ENCODE peak calls at places on chromosomes 12 and 14, in six cellular contexts. N is GM23338, U is A549, R is GM12878, Q is HepG2, S is HCT116. A is an unnamed sample.
A peak's percentile ranks its signal among the peaks of the same experiment; 100 is the strongest.

GRCh38 chr12:4648099-4648498 is 752 bp downstream of the AKAP3 start:
- DNase-seq in R (no peak), N (no peak), Q (no peak), S (no peak), U (no peak), A (no peak)

GRCh38 chr14:81669308-81669707 is 135.7 kb upstream of the SEL1L start:
- DNase-seq in Q (no peak), R (no peak), U (no peak), N (no peak), S (no peak), A (no peak)

GRCh38 chr12:56086096-56086495 is 6.1 kb downstream of the ERBB3 start:
- DNase-seq in Q (no peak), N (peak; percentile 12), U (no peak), S (no peak), R (no peak), A (no peak)

GRCh38 chr14:24806061-24806678 is 172.2 kb upstream of the GZMB start:
- DNase-seq in N (peak; percentile 92), S (no peak), U (peak; percentile 17), R (peak; percentile 16), Q (peak; percentile 88), A (peak; percentile 28)

GRCh38 chr12:56087220-56087619 is 7.3 kb downstream of the ERBB3 start:
- DNase-seq in R (no peak), Q (no peak), N (no peak), U (no peak), S (no peak), A (no peak)

GRCh38 chr14:22065372-22065771 is 391.8 kb upstream of the OR4E1 start:
- DNase-seq in U (no peak), N (no peak), S (no peak), Q (no peak), R (no peak), A (no peak)

GRCh38 chr12:103677905-103678304 is 90.8 kb downstream of the STAB2 start:
- DNase-seq in S (no peak), R (no peak), U (no peak), N (no peak), Q (no peak), A (no peak)

GRCh38 chr12:32496946-32497345 is 97.6 kb downstream of the FGD4 start:
- DNase-seq in S (no peak), N (no peak), Q (no peak), R (no peak), U (no peak), A (no peak)

DNA sequence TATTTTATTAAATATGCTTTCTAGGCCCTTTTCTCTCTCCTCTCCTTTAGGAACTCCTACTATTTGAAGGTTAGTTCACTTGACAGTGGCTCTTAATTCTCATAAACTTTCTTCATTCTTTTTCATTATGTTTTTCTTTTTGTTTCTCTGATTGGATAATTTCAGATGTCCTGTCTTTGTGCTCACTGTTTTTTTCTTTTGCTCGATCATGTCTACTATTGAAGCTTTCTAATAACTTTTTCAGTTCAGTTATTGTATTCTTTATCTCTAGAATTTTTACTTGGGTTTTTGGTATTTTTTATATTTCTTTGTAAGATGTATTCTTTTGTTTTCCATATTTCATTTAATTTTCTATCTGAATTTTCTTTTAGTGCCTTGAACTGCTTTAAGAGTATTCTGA is 215.0 kb downstream of the PLCZ1 start:
- DNase-seq in U (no peak), R (no peak), Q (no peak), N (no peak), S (no peak), A (no peak)
- TF ChIP-seq CTCF in U (no peak), R (no peak), Q (no peak), N (no peak), S (no peak), A (no peak)

DNA sequence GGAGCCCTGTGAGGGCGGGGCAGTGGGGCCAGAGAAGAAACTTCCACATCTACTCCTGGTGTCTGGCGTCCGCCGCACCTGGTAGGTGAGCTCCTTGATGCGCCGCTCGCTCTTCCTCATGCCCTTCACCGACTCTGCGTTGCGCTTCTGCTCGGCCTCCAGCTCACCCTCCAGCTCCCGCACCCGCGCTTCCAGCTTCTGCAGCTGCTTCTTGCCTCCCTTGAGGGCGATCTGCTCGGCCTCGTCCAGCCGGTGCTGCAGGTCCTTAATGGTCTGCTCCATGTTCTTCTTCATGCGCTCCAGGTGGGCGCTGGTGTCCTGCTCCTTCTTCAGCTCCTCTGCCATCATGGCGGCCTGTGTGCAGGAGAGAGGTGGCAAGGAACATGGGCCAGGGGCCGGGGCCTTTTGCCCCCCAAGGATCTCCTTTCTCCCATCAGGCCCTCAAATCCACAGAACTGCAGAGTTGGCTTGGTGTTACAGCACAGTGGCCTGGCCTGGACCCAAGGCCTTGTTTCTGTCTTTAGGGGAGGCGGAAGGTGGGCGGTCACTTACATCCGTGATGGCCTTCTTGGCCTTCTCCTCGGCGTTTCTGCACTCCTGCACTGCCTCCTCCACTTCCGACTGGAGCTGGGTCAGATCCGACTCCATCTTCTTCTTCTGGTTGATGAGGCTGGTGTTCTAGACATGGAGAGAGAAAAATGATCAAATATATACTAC is 7.7 kb downstream of the CMTM5 start:
- DNase-seq in Q (no peak), U (no peak), R (no peak), N (no peak), S (no peak), A (no peak)
- TF ChIP-seq REST in Q (no peak), U (no peak), R (no peak), N (no peak), S (no peak), A (no peak)

DNA sequence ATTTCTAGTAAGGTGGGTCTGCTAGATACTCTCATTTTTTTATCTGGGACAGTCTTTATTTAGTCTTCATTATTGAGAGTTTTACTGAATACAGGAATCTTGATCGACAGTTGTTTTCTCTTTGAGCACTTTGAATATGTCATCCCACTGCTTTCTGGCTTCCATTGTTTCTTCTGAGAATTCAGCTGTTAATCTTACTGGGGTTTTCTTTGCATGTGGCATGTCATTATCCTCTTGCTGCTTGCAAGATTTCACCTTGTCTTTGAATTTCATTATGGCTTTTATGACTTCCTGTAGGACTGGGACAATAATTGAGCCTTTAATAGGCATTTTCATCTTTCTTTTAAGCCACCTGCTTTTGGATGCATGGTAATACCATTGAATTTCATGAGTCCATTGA is 46.7 kb upstream of the RD3L start:
- DNase-seq in R (no peak), U (no peak), S (no peak), N (no peak), Q (no peak), A (no peak)
- H3K4me1 ChIP-seq in R (no peaks in the 10 kb centered on the region), U (no peaks in the 10 kb centered on the region), S (no peaks in the 10 kb centered on the region), N (no peaks in the 10 kb centered on the region), Q (no peaks in the 10 kb centered on the region), A (no peaks in the 10 kb centered on the region)

GRCh38 chr12:754238-754816 is 1.9 kb downstream of the WNK1 start:
- DNase-seq in U (no peak), S (no peak), N (no peak), Q (no peak), R (no peak), A (no peak)

GRCh38 chr12:754871-755562 is 2.6 kb downstream of the WNK1 start:
- DNase-seq in Q (peak; percentile 70), U (peak; percentile 84), S (no peak), N (peak; percentile 51), R (no peak), A (no peak)

GRCh38 chr12:751828-752672 is at the start of gene WNK1:
- DNase-seq in N (peak; percentile 99), Q (peak; percentile 99), U (peak; percentile 99), R (peak; percentile 93), S (peak; percentile 97), A (peak; percentile 90)

GRCh38 chr12:752673-753400 is 458 bp downstream of the WNK1 start:
- DNase-seq in R (no peak), N (peak; percentile 66), U (no peak), S (no peak), Q (no peak), A (no peak)

GRCh38 chr12:753401-754237 is 1.2 kb downstream of the WNK1 start:
- DNase-seq in R (no peak), N (peak; percentile 70), U (no peak), Q (no peak), S (no peak), A (no peak)
- TF ChIP-seq CTCF in R (peak; percentile 43), N (no peak), U (no peak), Q (no peak), S (peak; percentile 17), A (no peak)

GRCh38 chr14:61544448-61545202 is 150.7 kb upstream of the HIF1A start:
- DNase-seq in S (no peak), Q (no peak), R (no peak), U (no peak), N (no peak), A (no peak)

GRCh38 chr14:61545716-61546455 is 149.4 kb upstream of the HIF1A start:
- DNase-seq in Q (no peak), N (no peak), U (no peak), R (no peak), S (no peak), A (no peak)

GRCh38 chr14:61543946-61544345 is 151.4 kb upstream of the HIF1A start:
- DNase-seq in R (no peak), S (no peak), N (no peak), Q (no peak), U (no peak), A (no peak)

GRCh38 chr14:61549425-61549824 is 145.9 kb upstream of the HIF1A start:
- DNase-seq in R (no peak), N (no peak), S (no peak), Q (no peak), U (no peak), A (no peak)

GRCh38 chr14:61547186-61548121 is 147.9 kb upstream of the HIF1A start:
- DNase-seq in U (peak; percentile 62), N (no peak), R (no peak), Q (no peak), S (no peak), A (no peak)
- TF ChIP-seq REST in U (no peak), N (no peak), R (no peak), Q (no peak), S (no peak), A (no peak)

A was measured in Panc1.